ENCODE peak calls at places on chromosomes 11 and 22, in four cellular contexts. N is stimulated activated naive CD4-positive, alpha-beta T cell; X is astrocyte of the cerebellum; K is GM23338. D is an unnamed sample.

GRCh38 chr11:84866922-84867321 is 760.2 kb downstream of the DLG2 start:
- DNase-seq in N (no peak), X (no peak), K (no peak), D (no peak)

GRCh38 chr11:19952101-19952605 is 208.1 kb downstream of the DBX1 start:
- DNase-seq in N (no peak), X (no peak), K (no peak), D (no peak)

GRCh38 chr11:104487035-104487775 is 323.3 kb upstream of the PDGFD start:
- DNase-seq in N (no peak), X (no peak), K (no peak), D (no peak)

GRCh38 chr11:17687946-17688670 is 31.3 kb upstream of the MYOD1 start:
- DNase-seq in N (no peak), X (no peak), K (no peak), D (no peak)

GRCh38 chr11:18657696-18658095 is 23.6 kb upstream of the SPTY2D1 start:
- DNase-seq in N (no peak), X (no peak), K (no peak), D (no peak)

GRCh38 chr11:70455354-70455753 is 57.0 kb downstream of the CTTN start:
- DNase-seq in N (no peak), X (no peak), K (no peak), D (no peak)

GRCh38 chr11:71971676-71972075 is 27.0 kb upstream of the IL18BP start:
- DNase-seq in N (no peak), X (no peak), K (no peak), D (no peak)

GRCh38 chr11:62858201-62858600 is 18.8 kb upstream of the WDR74 start:
- DNase-seq in N (no peak), X (no peak), K (no peak), D (no peak)

GRCh38 chr11:3989251-3989650 is 105.3 kb upstream of the RRM1 start:
- DNase-seq in N (no peak), X (no peak), K (peak), D (no peak)

GRCh38 chr11:109853156-109853776 is 239.9 kb upstream of the ZC3H12C start:
- DNase-seq in N (no peak), X (peak), K (peak), D (peak)

GRCh38 chr11:125998267-125998666 is 52.4 kb downstream of the VSIG10L2 start:
- DNase-seq in N (no peak), X (no peak), K (no peak), D (no peak)

GRCh38 chr11:100918551-100919500 is 210.8 kb downstream of the PGR start:
- DNase-seq in N (no peak), X (no peak), K (no peak), D (no peak)

GRCh38 chr22:49406047-49406650 is 421.5 kb downstream of the BRD1 start:
- DNase-seq in N (no peak), X (no peak), K (no peak), D (no peak)

GRCh38 chr11:118476676-118477075 is 40.4 kb downstream of the KMT2A start:
- DNase-seq in N (no peak), X (no peak), K (no peak), D (no peak)

GRCh38 chr11:44943118-44943517 is 7.6 kb downstream of the TP53I11 start:
- DNase-seq in N (no peak), X (no peak), K (no peak), D (no peak)

GRCh38 chr11:62880231-62880802 is 379 bp upstream of the SLC3A2 start:
- DNase-seq in N (no peak), X (no peak), K (no peak), D (peak)

GRCh38 chr11:44746894-44747293 is 20.1 kb downstream of the TSPAN18 start:
- DNase-seq in N (no peak), X (no peak), K (no peak), D (no peak)

GRCh38 chr22:26399288-26399687 is 29.8 kb upstream of the ASPHD2 start:
- DNase-seq in N (no peak), X (no peak), K (peak), D (no peak)

GRCh38 chr11:61307354-61307753 is 12.2 kb upstream of the VWCE start:
- DNase-seq in N (no peak), X (no peak), K (no peak), D (no peak)

GRCh38 chr11:65589444-65590239 is 6.0 kb downstream of the KCNK7 start:
- DNase-seq in N (no peak), X (no peak), K (no peak), D (no peak)

GRCh38 chr22:42376721-42377177 is 55.5 kb downstream of the NFAM1 start:
- DNase-seq in N (no peak), X (no peak), K (peak), D (peak)

GRCh38 chr11:74321487-74322188 is 10.2 kb upstream of the P4HA3 start:
- DNase-seq in N (no peak), X (peak), K (peak), D (peak)

GRCh38 chr11:31821235-31821764 is 10.2 kb upstream of the PAX6 start:
- DNase-seq in N (no peak), X (no peak), K (no peak), D (no peak)

GRCh38 chr11:112795896-112796686 is 165.1 kb upstream of the NCAM1 start:
- DNase-seq in N (no peak), X (no peak), K (no peak), D (no peak)

GRCh38 chr11:78062671-78063070 is 990 bp upstream of the THRSP start:
- DNase-seq in N (no peak), X (no peak), K (no peak), D (no peak)

GRCh38 chr11:95711162-95711944 is 78.2 kb downstream of the FAM76B start:
- DNase-seq in N (no peak), X (peak), K (no peak), D (no peak)

GRCh38 chr11:86175585-86175984 is 69.0 kb upstream of the EED start:
- DNase-seq in N (no peak), X (no peak), K (no peak), D (no peak)

GRCh38 chr11:34721646-34722045 is 100.8 kb downstream of the EHF start:
- DNase-seq in N (no peak), X (peak), K (no peak), D (no peak)

GRCh38 chr11:115845872-115846271 is 341.7 kb upstream of the CADM1 start:
- DNase-seq in N (no peak), X (no peak), K (no peak), D (peak)

D was measured in stromal cell of bone marrow.